ENCODE peak calls at places on chromosome 3, in seven cellular contexts. N, I, P, S, L, K and G are unnamed samples.
A peak's percentile ranks its signal among the peaks of the same experiment; 100 is the strongest.

GRCh38 chr3:59235221-59236012 is 185.6 kb upstream of the CFAP20DC start:
- DNase-seq in N (no peak), I (no peak), P (no peak), S (no peak), L (no peak), K (no peak), G (no peak)

GRCh38 chr3:112395166-112395894 is 62.4 kb downstream of the CD200 start:
- DNase-seq in N (no peak), I (no peak), P (no peak), S (peak; percentile 69), L (no peak), K (no peak), G (no peak)

GRCh38 chr3:179071161-179071568 is 444 bp downstream of the ZMAT3 start:
- DNase-seq in N (no peak), I (no peak), P (no peak), S (peak; percentile 67), L (peak; percentile 23), K (peak; percentile 30), G (peak; percentile 55)

GRCh38 chr3:71053495-71053894 is 530.0 kb downstream of the FOXP1 start:
- DNase-seq in N (no peak), I (no peak), P (no peak), S (no peak), L (no peak), K (no peak), G (no peak)

GRCh38 chr3:24160424-24160823 is 215.3 kb downstream of the NR1D2 start:
- DNase-seq in N (no peak), I (peak; percentile 64), P (no peak), S (peak; percentile 29), L (no peak), K (no peak), G (no peak)

GRCh38 chr3:192836469-192836820 is 81.2 kb downstream of the MB21D2 start:
- DNase-seq in N (no peak), I (no peak), P (no peak), S (no peak), L (no peak), K (no peak), G (no peak)

GRCh38 chr3:116005404-116005803 is 382.1 kb downstream of the GAP43 start:
- DNase-seq in N (peak; percentile 40), I (no peak), P (peak; percentile 19), S (peak; percentile 98), L (peak; percentile 54), K (no peak), G (no peak)

GRCh38 chr3:13235897-13236296 is 162.7 kb upstream of the IQSEC1 start:
- DNase-seq in N (no peak), I (no peak), P (no peak), S (no peak), L (no peak), K (no peak), G (no peak)

GRCh38 chr3:56693750-56694149 is 10.7 kb upstream of the TASOR start:
- DNase-seq in N (no peak), I (no peak), P (no peak), S (no peak), L (no peak), K (peak; percentile 19), G (no peak)

GRCh38 chr3:184040010-184040409 is 8.5 kb downstream of the HTR3D start:
- DNase-seq in N (no peak), I (no peak), P (peak; percentile 13), S (peak; percentile 47), L (peak; percentile 45), K (no peak), G (no peak)

GRCh38 chr3:17431477-17432045 is 310.9 kb downstream of the TBC1D5 start:
- DNase-seq in N (no peak), I (no peak), P (no peak), S (peak; percentile 42), L (no peak), K (no peak), G (no peak)

GRCh38 chr3:172448661-172449467 is 608 bp upstream of the GHSR start:
- DNase-seq in N (no peak), I (no peak), P (peak; percentile 12), S (no peak), L (no peak), K (no peak), G (no peak)

GRCh38 chr3:152071924-152072323 is 196.8 kb upstream of the MBNL1 start:
- DNase-seq in N (no peak), I (no peak), P (no peak), S (peak; percentile 70), L (peak; percentile 30), K (no peak), G (no peak)

GRCh38 chr3:158573714-158574113 is 2.7 kb downstream of the MLF1 start:
- DNase-seq in N (no peak), I (no peak), P (no peak), S (no peak), L (peak; percentile 53), K (no peak), G (no peak)

GRCh38 chr3:72065872-72066641 is 281.1 kb upstream of the PROK2 start:
- DNase-seq in N (no peak), I (no peak), P (no peak), S (no peak), L (no peak), K (no peak), G (no peak)

GRCh38 chr3:31170932-31171670 is 276.6 kb upstream of the GADL1 start:
- DNase-seq in N (no peak), I (no peak), P (no peak), S (peak; percentile 91), L (peak; percentile 51), K (no peak), G (no peak)

GRCh38 chr3:5122030-5122740 is at the start of gene ARL8B:
- DNase-seq in N (peak; percentile 93), I (peak; percentile 99), P (peak; percentile 88), S (peak; percentile 83), L (peak; percentile 89), K (peak; percentile 93), G (peak; percentile 94)
- TF ChIP-seq POLR2A in N (no peak), I (no peak), P (peak; percentile 78), S (peak; percentile 91), L (peak; percentile 78), K (peak; percentile 77), G (peak; percentile 71)

GRCh38 chr3:6716374-6716773 is 144.5 kb upstream of the GRM7 start:
- DNase-seq in N (no peak), I (no peak), P (no peak), S (no peak), L (no peak), K (no peak), G (no peak)
- TF ChIP-seq CTCF in N (no peak), I (no peak), P (no peak), S (no peak), L (no peak), K (no peak), G (no peak)

GRCh38 chr3:138578961-138579574 is 15.0 kb downstream of the CEP70 start:
- DNase-seq in N (no peak), I (no peak), P (no peak), S (no peak), L (no peak), K (no peak), G (no peak)

GRCh38 chr3:138573138-138573537 is 20.9 kb downstream of the CEP70 start:
- DNase-seq in N (no peak), I (no peak), P (no peak), S (no peak), L (no peak), K (no peak), G (no peak)

DNA sequence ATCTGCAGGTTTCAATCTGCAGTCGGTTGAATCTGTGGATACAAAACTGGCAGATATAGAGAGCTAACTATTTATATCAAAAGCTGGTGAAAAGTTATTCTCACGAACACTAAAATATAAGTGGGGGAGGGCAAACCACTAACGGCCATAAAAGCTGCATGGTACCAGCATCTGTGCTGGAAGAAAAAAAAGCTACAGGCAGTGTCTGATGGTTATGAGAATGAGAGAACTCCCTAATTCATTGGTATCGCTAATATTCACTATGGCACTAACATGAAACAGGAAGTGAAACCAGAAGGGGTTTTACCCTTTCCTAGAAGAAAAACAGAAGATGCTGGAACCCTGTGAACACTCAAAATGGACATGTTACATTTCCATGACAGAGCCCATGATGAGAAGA is 15.9 kb downstream of the CEP70 start:
- DNase-seq in N (no peak), I (no peak), P (no peak), S (no peak), L (no peak), K (no peak), G (no peak)
- H3K4me3 ChIP-seq in N (no peak overlapping the region), I (no peak overlapping the region), P (no peak overlapping the region), S (no peak overlapping the region), L (no peak overlapping the region), K (no peak overlapping the region), G (no peak overlapping the region)

DNA sequence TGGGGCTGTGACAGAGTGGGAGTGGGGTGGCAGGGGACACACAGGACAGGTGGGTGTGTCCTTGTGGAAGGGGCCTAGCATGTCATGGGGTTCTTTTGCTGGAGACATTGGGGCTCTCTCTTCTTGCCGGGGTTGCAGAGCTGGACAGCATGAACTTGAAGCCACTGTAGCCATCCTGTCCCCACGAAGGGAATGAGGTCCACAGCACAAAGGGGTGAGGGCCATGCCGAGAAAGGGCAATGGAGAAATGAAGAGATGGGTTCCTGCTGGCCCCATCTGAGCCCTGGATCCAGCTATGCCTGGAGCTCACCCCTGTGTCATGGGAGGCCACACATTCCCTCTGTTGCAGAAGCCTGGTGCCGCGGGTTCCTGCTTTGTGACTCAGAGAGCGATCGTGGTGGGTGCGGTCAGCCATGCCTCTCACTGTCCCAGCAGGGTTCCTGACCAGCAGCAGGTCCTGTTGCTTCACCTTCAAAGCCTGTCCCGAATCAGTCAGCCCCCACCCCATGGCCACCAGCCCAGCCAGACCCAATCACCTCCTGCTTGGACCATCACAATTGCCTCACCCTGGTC is 50.0 kb downstream of the DNAJB8 start:
- DNase-seq in N (no peak), I (no peak), P (no peak), S (peak; percentile 71), L (peak; percentile 72), K (no peak), G (no peak)
- TF ChIP-seq POLR2A in N (no peak), I (no peak), P (no peak), S (no peak), L (no peak), K (no peak), G (no peak)

DNA sequence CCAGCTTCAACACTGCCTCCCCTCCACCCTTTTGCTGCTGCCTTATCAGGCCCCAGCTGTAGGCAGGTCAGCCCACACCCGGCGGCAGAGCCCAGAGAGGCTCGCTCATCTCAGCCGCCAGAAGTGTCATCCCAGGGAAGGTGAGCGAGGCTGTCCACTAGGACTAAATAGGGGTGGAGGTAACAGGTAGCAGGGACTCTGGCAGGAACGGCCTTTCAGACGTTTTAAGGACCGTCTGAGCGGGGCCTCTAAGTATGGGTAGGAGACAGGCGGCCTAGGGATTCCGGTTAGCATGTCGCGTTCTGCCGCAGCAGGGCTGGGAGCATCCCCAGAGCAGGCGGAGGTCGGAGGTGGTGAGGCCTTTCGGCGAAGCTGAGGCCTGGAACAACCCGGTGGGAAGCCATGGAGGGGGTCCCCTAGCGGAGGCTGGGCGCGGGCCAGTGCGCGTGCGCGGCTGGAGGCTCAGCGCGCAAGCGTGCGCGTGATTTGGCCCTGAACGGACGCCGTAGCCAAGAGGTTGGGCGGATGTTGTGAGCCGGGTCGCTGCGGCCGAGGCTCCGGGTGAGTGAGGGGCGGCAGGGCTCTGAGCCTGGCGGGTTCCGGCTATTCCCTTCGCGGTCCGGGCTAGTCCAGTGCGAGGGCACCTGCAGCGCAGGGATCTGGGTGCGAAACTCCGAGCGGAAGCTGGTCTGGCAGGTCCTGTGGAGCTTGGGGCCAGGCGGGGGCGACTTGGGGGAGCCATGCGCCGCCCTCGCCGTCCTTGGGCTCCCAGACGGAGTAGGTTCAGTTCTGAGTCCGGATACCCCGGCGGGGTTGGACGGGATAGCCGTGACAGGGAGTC is at the start of the genes MST1 and RNF123:
- DNase-seq in N (peak; percentile 95), I (peak; percentile 97), P (peak; percentile 90), S (peak; percentile 89), L (peak; percentile 89), K (peak; percentile 90), G (peak; percentile 78)
- TF ChIP-seq CTCF in N (peak; percentile 44), I (no peak), P (no peak), S (peak; percentile 43), L (peak; percentile 17), K (peak; percentile 26), G (no peak)

GRCh38 chr3:114556832-114557231 is 263.0 kb downstream of the TIGIT start:
- DNase-seq in N (no peak), I (no peak), P (no peak), S (no peak), L (no peak), K (no peak), G (no peak)
- H3K4me3 ChIP-seq in N (no peak overlapping the region), I (no peak overlapping the region), P (no peak overlapping the region), S (no peak overlapping the region), L (no peak overlapping the region), K (no peak overlapping the region), G (no peak overlapping the region)